ENCODE peak calls at places on chromosomes 3 and 15, in four cellular contexts. F is neural progenitor cell, L is cardiac muscle cell, Q is endodermal cell. Y is an unnamed sample.
A peak's percentile ranks its signal among the peaks of the same experiment; 100 is the strongest.

GRCh38 chr3:154885016-154885415 is 195.1 kb upstream of the MME start:
- DNase-seq in F (no peak), L (no peak), Q (no peak), Y (no peak)

GRCh38 chr3:5036858-5037257 is 57.6 kb downstream of the BHLHE40 start:
- DNase-seq in F (no peak), L (no peak), Q (no peak), Y (no peak)

GRCh38 chr3:150319900-150320299 is 88.2 kb upstream of the TSC22D2 start:
- DNase-seq in F (no peak), L (no peak), Q (no peak), Y (no peak)

GRCh38 chr15:62269504-62269903 is 104.4 kb upstream of the C2CD4B start:
- DNase-seq in F (peak; percentile 18), L (peak; percentile 10), Q (no peak), Y (no peak)

GRCh38 chr3:64234571-64234970 is 9.3 kb upstream of the PRICKLE2 start:
- DNase-seq in F (no peak), L (no peak), Q (no peak), Y (no peak)

GRCh38 chr15:50059883-50060282 is 59.1 kb downstream of the ATP8B4 start:
- DNase-seq in F (no peak), L (no peak), Q (peak; percentile 49), Y (no peak)

GRCh38 chr3:52301042-52301441 is 13.4 kb downstream of the GLYCTK start:
- DNase-seq in F (no peak), L (no peak), Q (no peak), Y (no peak)

GRCh38 chr3:101842245-101842934 is 6.9 kb upstream of the NFKBIZ start:
- DNase-seq in F (peak; percentile 87), L (peak; percentile 33), Q (peak; percentile 84), Y (no peak)

GRCh38 chr15:69976366-69976994 is 121.2 kb downstream of the TLE3 start:
- DNase-seq in F (peak; percentile 89), L (peak; percentile 90), Q (peak; percentile 86), Y (peak; percentile 29)

GRCh38 chr3:10648181-10648580 is 142.8 kb upstream of the ATP2B2 start:
- DNase-seq in F (no peak), L (no peak), Q (no peak), Y (no peak)

GRCh38 chr3:95210878-95211277 is 1148.0 kb downstream of the NSUN3 start:
- DNase-seq in F (no peak), L (no peak), Q (no peak), Y (no peak)

GRCh38 chr3:167493240-167493639 is 19.4 kb upstream of the SERPINI2 start:
- DNase-seq in F (peak; percentile 54), L (no peak), Q (peak; percentile 82), Y (no peak)

GRCh38 chr3:37092484-37092883 is 81.9 kb downstream of the LRRFIP2 start:
- DNase-seq in F (no peak), L (no peak), Q (no peak), Y (no peak)
- H3K36me3 ChIP-seq in F (no peaks in the 10 kb centered on the region), L (peaks cover 18% of the 10 kb centered on the region), Q (peaks cover 38% of the 10 kb centered on the region), Y (peaks cover 35% of the 10 kb centered on the region)

GRCh38 chr3:173398111-173398479 is 551 bp downstream of the NLGN1 start:
- DNase-seq in F (peak; percentile 70), L (peak; percentile 30), Q (no peak), Y (no peak)
- H3K4me3 ChIP-seq in F (peak overlapping the region; percentile 79), L (peak overlapping the region; percentile 88), Q (peak overlapping the region; percentile 93), Y (no peak overlapping the region)

GRCh38 chr3:16290827-16291196 is 25.8 kb downstream of the OXNAD1 start:
- DNase-seq in F (no peak), L (no peak), Q (no peak), Y (peak; percentile 86)
- H3K36me3 ChIP-seq in F (peaks cover 12% of the 10 kb centered on the region), L (no peaks in the 10 kb centered on the region), Q (peaks cover 48% of the 10 kb centered on the region), Y (peaks cover 14% of the 10 kb centered on the region)

DNA sequence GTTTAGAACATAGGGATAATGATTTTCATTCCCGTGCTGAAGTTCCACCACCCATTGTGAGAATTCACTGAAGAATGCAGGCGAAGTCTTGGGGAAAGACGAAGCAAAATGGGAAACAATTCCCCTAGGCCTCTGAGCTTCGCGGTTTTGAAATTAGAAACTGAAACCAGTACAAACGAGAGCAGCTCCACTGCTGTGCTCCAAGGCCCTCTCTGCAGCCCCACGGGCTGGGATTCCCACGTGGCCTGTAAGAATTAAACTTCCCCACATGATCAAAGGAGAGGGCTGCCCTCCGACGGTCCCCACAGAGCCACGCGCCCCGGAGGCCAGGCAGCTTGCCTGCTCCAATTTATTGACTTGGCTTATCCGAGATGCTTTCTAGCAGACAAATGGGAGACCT is 143.9 kb downstream of the GREM1 start:
- DNase-seq in F (peak; percentile 60), L (no peak), Q (peak; percentile 73), Y (no peak)
- H3K4me3 ChIP-seq in F (no peak overlapping the region), L (no peak overlapping the region), Q (no peak overlapping the region), Y (no peak overlapping the region)

GRCh38 chr15:60473135-60473534 is 5.8 kb downstream of the ICE2 start:
- DNase-seq in F (no peak), L (no peak), Q (no peak), Y (no peak)
- H3K36me3 ChIP-seq in F (peaks cover 20% of the 10 kb centered on the region), L (peaks cover 32% of the 10 kb centered on the region), Q (peaks cover 66% of the 10 kb centered on the region), Y (peaks cover 50% of the 10 kb centered on the region)